ENCODE peak calls at places on chromosomes 4 and X, in six cellular contexts. U is psoas muscle; C is lung; X is naive thymus-derived CD4-positive, alpha-beta T cell; D is dorsolateral prefrontal cortex; B is cardiac muscle cell. Q is an unnamed sample. For H3K27me3, the result is how much of the 10 kb centered on the place peaks cover.

GRCh38 chr4:4752025-4752424 is 107.4 kb upstream of the MSX1 start:
- DNase-seq in C (no peak), X (no peak), B (no peak), U (no peak), D (no peak), Q (no peak)

GRCh38 chr4:185137233-185137925 is 5.7 kb upstream of the SLC25A4 start:
- DNase-seq in D (no peak), X (no peak), U (no peak), C (no peak), B (no peak), Q (no peak)

GRCh38 chrX:46408553-46409407 is 136.4 kb downstream of the ZNF674 start:
- DNase-seq in C (peak), D (peak), U (peak), X (peak), B (peak), Q (peak)

GRCh38 chrX:152817082-152817744 is 13.3 kb downstream of the CETN2 start:
- DNase-seq in B (peak), X (no peak), D (no peak), C (no peak), U (no peak), Q (no peak)

GRCh38 chr4:172982151-172982590 is 186.4 kb upstream of the GALNT7 start:
- DNase-seq in D (no peak), B (peak), X (no peak), U (no peak), C (no peak), Q (no peak)

GRCh38 chrX:8738588-8739189 is 6.8 kb upstream of the ANOS1 start:
- DNase-seq in X (no peak), C (peak), U (peak), B (peak), D (no peak), Q (no peak)

GRCh38 chr4:100114909-100115308 is 75.4 kb downstream of the DDIT4L start:
- DNase-seq in C (no peak), X (no peak), D (no peak), B (no peak), U (no peak), Q (no peak)

GRCh38 chr4:47668810-47669408 is 169.0 kb downstream of the CORIN start:
- DNase-seq in D (no peak), C (no peak), B (peak), X (peak), U (no peak), Q (no peak)

GRCh38 chrX:42422961-42423360 is 355.0 kb downstream of the PPP1R2C start:
- DNase-seq in D (no peak), B (no peak), C (no peak), U (no peak), X (no peak), Q (no peak)

GRCh38 chrX:95290455-95290854 is 1394.2 kb upstream of the DIAPH2 start:
- DNase-seq in U (no peak), B (no peak), X (no peak), D (no peak), C (no peak), Q (no peak)

GRCh38 chr4:740656-741282 is 35.1 kb downstream of the PCGF3 start:
- DNase-seq in U (no peak), B (no peak), X (no peak), D (no peak), C (no peak), Q (no peak)

GRCh38 chr4:8291036-8291682 is 21.6 kb downstream of the HTRA3 start:
- DNase-seq in U (peak), C (no peak), D (no peak), X (no peak), B (no peak), Q (no peak)

GRCh38 chr4:27198971-27199370 is 338.3 kb downstream of the STIM2 start:
- DNase-seq in U (no peak), D (no peak), C (no peak), B (no peak), X (no peak), Q (no peak)

GRCh38 chrX:71606536-71607216 is 11.6 kb downstream of the CXCR3 start:
- DNase-seq in D (no peak), B (no peak), C (no peak), U (no peak), X (peak), Q (no peak)

GRCh38 chr4:105149771-105150170 is 3.1 kb downstream of the TET2 start:
- DNase-seq in D (no peak), C (no peak), U (no peak), B (no peak), X (no peak), Q (no peak)

GRCh38 chr4:82123934-82124333 is 249.9 kb downstream of the HNRNPD start:
- DNase-seq in X (peak), U (no peak), D (no peak), B (no peak), C (no peak), Q (no peak)

GRCh38 chrX:42519666-42520231 is 258.2 kb downstream of the PPP1R2C start:
- DNase-seq in D (no peak), B (peak), X (no peak), C (no peak), U (no peak), Q (no peak)

GRCh38 chrX:5842601-5843000 is 386.1 kb downstream of the NLGN4X start:
- DNase-seq in D (no peak), C (no peak), X (no peak), B (no peak), U (no peak), Q (no peak)
- H3K27me3 ChIP-seq in D (under half), C (under half), X (under half), B (under half), U (under half), Q (under half)

GRCh38 chr4:89837385-89837995 is 529 bp upstream of the SNCA start:
- DNase-seq in D (peak), U (no peak), C (no peak), B (peak), X (peak), Q (no peak)

GRCh38 chr4:89836031-89836777 is 757 bp downstream of the SNCA start:
- DNase-seq in U (no peak), D (peak), B (peak), C (no peak), X (no peak), Q (peak)

GRCh38 chr4:89836897-89837384 is at the start of gene SNCA:
- DNase-seq in B (peak), U (peak), D (peak), X (peak), C (peak), Q (peak)

GRCh38 chr4:89835413-89835812 is 1.5 kb downstream of the SNCA start:
- DNase-seq in C (no peak), U (no peak), X (no peak), B (no peak), D (no peak), Q (no peak)

GRCh38 chr4:89834486-89835209 is 2.3 kb downstream of the SNCA start:
- DNase-seq in X (no peak), B (no peak), U (no peak), C (no peak), D (no peak), Q (no peak)
- H3K27ac ChIP-seq in X (no peak), B (no peak), U (no peak), C (no peak), D (peak), Q (no peak)

DNA sequence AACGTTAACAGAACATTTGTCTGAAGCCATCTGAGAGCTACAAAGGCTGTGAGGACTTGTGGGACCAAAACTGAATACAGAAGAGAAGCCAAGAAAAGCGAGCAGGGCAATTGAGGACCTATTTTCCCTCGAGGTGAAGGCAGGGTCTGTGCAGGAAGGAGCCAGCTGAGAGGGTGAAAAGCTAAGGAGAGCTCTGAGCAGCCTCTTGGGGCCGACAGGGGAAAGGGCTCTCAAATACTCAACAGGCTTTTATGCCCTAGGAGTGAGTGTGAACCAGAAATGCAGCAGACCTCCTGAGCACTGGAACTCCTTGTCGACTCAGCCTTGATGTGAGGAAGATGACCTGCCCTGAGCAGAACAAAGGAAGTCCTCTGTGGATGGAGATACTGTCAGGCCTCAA is 54.2 kb downstream of the C4orf50 start:
- DNase-seq in C (no peak), X (no peak), U (no peak), B (no peak), D (no peak), Q (no peak)
- H3K27me3 ChIP-seq in C (under half), X (under half), U (under half), B (under half), D (under half), Q (under half)

GRCh38 chr4:76896731-76897521 is 1.0 kb downstream of the SOWAHB start:
- DNase-seq in D (peak), U (peak), B (peak), C (no peak), X (peak), Q (no peak)
- H3K27ac ChIP-seq in D (peak), U (no peak), B (no peak), C (peak), X (no peak), Q (no peak)

GRCh38 chr4:74793757-74794340 is 474 bp downstream of the BTC start:
- DNase-seq in D (no peak), X (no peak), B (peak), U (peak), C (peak), Q (peak)
- H3K27me3 ChIP-seq in D (under half), X (under half), B (under half), U (under half), C (under half), Q (under half)

GRCh38 chr4:109435635-109436034 is 2.0 kb downstream of the SEC24B start:
- DNase-seq in U (no peak), X (no peak), B (no peak), C (no peak), D (no peak), Q (no peak)
- H3K27ac ChIP-seq in U (no peak), X (peak), B (no peak), C (no peak), D (no peak), Q (no peak)